ENCODE peak calls at places on chromosomes 13 and 19, in eight cellular contexts. W, G, N, O, Y, H, T and M are unnamed samples.

GRCh38 chr19:29636553-29637325 is 28.5 kb upstream of the PLEKHF1 start:
- DNase-seq in W (no peak), G (no peak), N (no peak), O (no peak), Y (no peak), H (no peak), T (no peak), M (peak)

GRCh38 chr19:41912899-41913475 is 15.3 kb downstream of the ERFL start:
- DNase-seq in W (no peak), G (no peak), N (no peak), O (no peak), Y (no peak), H (no peak), T (no peak), M (no peak)

GRCh38 chr19:6065685-6066365 is 44.5 kb downstream of the RFX2 start:
- DNase-seq in W (peak), G (peak), N (peak), O (no peak), Y (peak), H (peak), T (peak), M (no peak)

GRCh38 chr13:91167706-91168459 is 179.6 kb upstream of the MIR17HG start:
- DNase-seq in W (no peak), G (no peak), N (no peak), O (no peak), Y (no peak), H (no peak), T (no peak), M (no peak)

GRCh38 chr13:40304391-40304790 is 362.1 kb downstream of the FOXO1 start:
- DNase-seq in W (no peak), G (no peak), N (no peak), O (no peak), Y (no peak), H (no peak), T (no peak), M (no peak)

GRCh38 chr13:32537580-32538233 is 888 bp downstream of the N4BP2L2 start:
- DNase-seq in W (no peak), G (peak), N (peak), O (peak), Y (no peak), H (peak), T (peak), M (no peak)

GRCh38 chr19:57537953-57538547 is 10.9 kb downstream of the ZNF549 start:
- DNase-seq in W (peak), G (no peak), N (no peak), O (no peak), Y (no peak), H (no peak), T (no peak), M (peak)

GRCh38 chr19:5038631-5039271 is 69.8 kb downstream of the KDM4B start:
- DNase-seq in W (peak), G (no peak), N (no peak), O (peak), Y (no peak), H (no peak), T (peak), M (peak)

GRCh38 chr19:13056052-13056660 is 46.5 kb downstream of the LYL1 start:
- DNase-seq in W (peak), G (peak), N (no peak), O (peak), Y (no peak), H (peak), T (no peak), M (peak)

GRCh38 chr13:110485604-110486003 is 75.9 kb downstream of the RAB20 start:
- DNase-seq in W (no peak), G (no peak), N (no peak), O (peak), Y (no peak), H (no peak), T (peak), M (no peak)

GRCh38 chr13:51801631-51802099 is 2.3 kb downstream of the DHRS12 start:
- DNase-seq in W (no peak), G (peak), N (peak), O (no peak), Y (no peak), H (peak), T (peak), M (peak)

GRCh38 chr13:91574756-91575155 is 176.3 kb downstream of the GPC5 start:
- DNase-seq in W (no peak), G (no peak), N (no peak), O (peak), Y (no peak), H (no peak), T (no peak), M (peak)

GRCh38 chr13:109655206-109655600 is 131.2 kb downstream of the IRS2 start:
- DNase-seq in W (peak), G (no peak), N (no peak), O (no peak), Y (no peak), H (no peak), T (no peak), M (peak)

GRCh38 chr13:109412232-109412935 is 374.0 kb downstream of the IRS2 start:
- DNase-seq in W (no peak), G (peak), N (peak), O (peak), Y (no peak), H (peak), T (no peak), M (no peak)

GRCh38 chr19:55473613-55474012 is 2.8 kb upstream of the ZNF628 start:
- DNase-seq in W (peak), G (no peak), N (no peak), O (peak), Y (no peak), H (no peak), T (no peak), M (peak)

GRCh38 chr19:53596056-53596455 is 35.7 kb upstream of the DPRX start:
- DNase-seq in W (no peak), G (no peak), N (no peak), O (no peak), Y (no peak), H (no peak), T (no peak), M (no peak)

GRCh38 chr19:56096665-56097064 is 24.4 kb downstream of the ZNF787 start:
- DNase-seq in W (no peak), G (no peak), N (no peak), O (no peak), Y (no peak), H (peak), T (peak), M (no peak)

GRCh38 chr19:56091751-56092546 is 29.1 kb downstream of the ZNF787 start:
- DNase-seq in W (no peak), G (no peak), N (no peak), O (no peak), Y (peak), H (no peak), T (no peak), M (no peak)

GRCh38 chr19:49210108-49210900 is 52.7 kb downstream of the TRPM4 start:
- DNase-seq in W (peak), G (no peak), N (peak), O (peak), Y (no peak), H (peak), T (peak), M (peak)

GRCh38 chr19:52948025-52948770 is 14.5 kb downstream of the ZNF816 start:
- DNase-seq in W (no peak), G (no peak), N (no peak), O (no peak), Y (no peak), H (no peak), T (no peak), M (no peak)

GRCh38 chr19:12331211-12331941 is 2.1 kb downstream of the ZNF563 start:
- DNase-seq in W (no peak), G (no peak), N (peak), O (no peak), Y (no peak), H (peak), T (no peak), M (no peak)

GRCh38 chr19:4326215-4326836 is 12.3 kb downstream of the STAP2 start:
- DNase-seq in W (no peak), G (no peak), N (no peak), O (no peak), Y (no peak), H (no peak), T (no peak), M (no peak)

DNA sequence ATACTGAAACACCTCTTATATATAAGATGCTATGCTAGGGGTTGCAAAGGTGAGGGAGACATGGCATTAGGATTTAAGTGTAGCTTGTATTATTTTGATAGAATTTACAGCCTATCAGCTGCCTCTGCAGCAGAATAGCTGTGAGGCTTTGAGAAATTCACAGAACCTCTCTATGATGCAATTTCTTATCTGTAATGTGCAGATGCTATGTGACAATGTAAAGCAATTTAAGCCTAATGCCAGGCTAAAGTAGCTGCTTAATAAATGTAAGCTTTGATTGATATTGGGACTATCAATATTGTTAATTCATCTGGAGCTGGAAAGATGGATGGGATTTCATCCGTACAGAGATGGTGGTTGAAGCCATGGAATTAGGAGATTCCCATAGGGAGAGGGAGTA is 1.6 kb downstream of the ADGRE3 start:
- DNase-seq in W (no peak), G (no peak), N (no peak), O (no peak), Y (no peak), H (no peak), T (no peak), M (no peak)
- TF ChIP-seq CTCF in W (no peak), G (no peak), N (no peak), O (no peak), Y (no peak), H (no peak), T (no peak), M (no peak)

GRCh38 chr13:48320396-48320790 is 16.8 kb downstream of the RB1 start:
- DNase-seq in W (no peak), G (no peak), N (no peak), O (no peak), Y (no peak), H (no peak), T (peak), M (no peak)

GRCh38 chr13:48318714-48319457 is 15.3 kb downstream of the RB1 start:
- DNase-seq in W (peak), G (no peak), N (no peak), O (no peak), Y (no peak), H (no peak), T (peak), M (no peak)

GRCh38 chr13:48322294-48322693 is 18.7 kb downstream of the RB1 start:
- DNase-seq in W (no peak), G (no peak), N (no peak), O (no peak), Y (no peak), H (no peak), T (no peak), M (no peak)

GRCh38 chr13:48319458-48320395 is 16.2 kb downstream of the RB1 start:
- DNase-seq in W (no peak), G (no peak), N (no peak), O (no peak), Y (no peak), H (no peak), T (peak), M (no peak)

GRCh38 chr13:48320906-48321510 is 17.5 kb downstream of the RB1 start:
- DNase-seq in W (no peak), G (no peak), N (no peak), O (no peak), Y (no peak), H (no peak), T (peak), M (no peak)
- H3K4me3 ChIP-seq in W (peak), G (peak), N (peak), O (peak), Y (no peak), H (peak), T (peak), M (no peak)

GRCh38 chr19:46928951-46929350 is 68.2 kb downstream of the ARHGAP35 start:
- DNase-seq in W (peak), G (no peak), N (no peak), O (peak), Y (no peak), H (no peak), T (no peak), M (peak)
- TF ChIP-seq CTCF in W (peak), G (no peak), N (no peak), O (peak), Y (no peak), H (no peak), T (no peak), M (peak)

GRCh38 chr13:95033890-95034289 is 267.4 kb downstream of the ABCC4 start:
- DNase-seq in W (no peak), G (no peak), N (no peak), O (no peak), Y (no peak), H (no peak), T (no peak), M (no peak)
- H3K4me3 ChIP-seq in W (no peak), G (no peak), N (no peak), O (no peak), Y (no peak), H (no peak), T (no peak), M (no peak)

GRCh38 chr19:38417544-38418506 is 8.2 kb downstream of the RASGRP4 start:
- DNase-seq in W (no peak), G (peak), N (peak), O (no peak), Y (no peak), H (peak), T (peak), M (peak)
- TF ChIP-seq CTCF in W (no peak), G (no peak), N (no peak), O (no peak), Y (peak), H (no peak), T (no peak), M (no peak)